ENCODE peak calls at places on chromosome 18, in six cellular contexts. One of them, this sample, is unnamed.
A peak's percentile ranks its signal among the peaks of the same experiment; 100 is the strongest.

GRCh38 chr18:7206231-7206630 is 24.7 kb upstream of the LRRC30 start:
- DNase-seq in CD8-positive, alpha-beta memory T cell: no peak
- DNase-seq in mesenchymal stem cell: no peak
- DNase-seq in A549: no peak
- DNase-seq in stimulated activated CD4-positive, alpha-beta T cell treated with anti-CD3 and anti-CD28 coated beads, Interleukin-15, amount 100 ng/mL, for 24 hours: no peak
- DNase-seq in endothelial cell: no peak
- DNase-seq in this sample: no peak

GRCh38 chr18:49494660-49495059 is 7.6 kb upstream of the C18orf32 start:
- DNase-seq in CD8-positive, alpha-beta memory T cell: no peak
- DNase-seq in mesenchymal stem cell: no peak
- DNase-seq in A549: no peak
- DNase-seq in stimulated activated CD4-positive, alpha-beta T cell treated with anti-CD3 and anti-CD28 coated beads, Interleukin-15, amount 100 ng/mL, for 24 hours: no peak
- DNase-seq in endothelial cell: no peak
- DNase-seq in this sample: no peak

GRCh38 chr18:41378628-41379027 is 576.4 kb upstream of the PIK3C3 start:
- DNase-seq in CD8-positive, alpha-beta memory T cell: no peak
- DNase-seq in mesenchymal stem cell: peak; percentile 59
- DNase-seq in A549: no peak
- DNase-seq in stimulated activated CD4-positive, alpha-beta T cell treated with anti-CD3 and anti-CD28 coated beads, Interleukin-15, amount 100 ng/mL, for 24 hours: no peak
- DNase-seq in endothelial cell: no peak
- DNase-seq in this sample: peak; percentile 14

GRCh38 chr18:32200766-32201165 is 10.9 kb downstream of the MEP1B start:
- DNase-seq in CD8-positive, alpha-beta memory T cell: no peak
- DNase-seq in mesenchymal stem cell: peak; percentile 4
- DNase-seq in A549: no peak
- DNase-seq in stimulated activated CD4-positive, alpha-beta T cell treated with anti-CD3 and anti-CD28 coated beads, Interleukin-15, amount 100 ng/mL, for 24 hours: no peak
- DNase-seq in endothelial cell: no peak
- DNase-seq in this sample: no peak

GRCh38 chr18:44325903-44326650 is 354.6 kb upstream of the SETBP1 start:
- DNase-seq in CD8-positive, alpha-beta memory T cell: no peak
- DNase-seq in mesenchymal stem cell: peak; percentile 57
- DNase-seq in A549: peak; percentile 0
- DNase-seq in stimulated activated CD4-positive, alpha-beta T cell treated with anti-CD3 and anti-CD28 coated beads, Interleukin-15, amount 100 ng/mL, for 24 hours: peak; percentile 29
- DNase-seq in endothelial cell: peak; percentile 69
- DNase-seq in this sample: peak; percentile 50

GRCh38 chr18:8848541-8848940 is 143.2 kb downstream of the MTCL1 start:
- DNase-seq in CD8-positive, alpha-beta memory T cell: no peak
- DNase-seq in mesenchymal stem cell: no peak
- DNase-seq in A549: no peak
- DNase-seq in stimulated activated CD4-positive, alpha-beta T cell treated with anti-CD3 and anti-CD28 coated beads, Interleukin-15, amount 100 ng/mL, for 24 hours: no peak
- DNase-seq in endothelial cell: no peak
- DNase-seq in this sample: no peak

GRCh38 chr18:50299626-50300388 is 12.3 kb upstream of the CXXC1 start:
- DNase-seq in CD8-positive, alpha-beta memory T cell: no peak
- DNase-seq in mesenchymal stem cell: no peak
- DNase-seq in A549: no peak
- DNase-seq in stimulated activated CD4-positive, alpha-beta T cell treated with anti-CD3 and anti-CD28 coated beads, Interleukin-15, amount 100 ng/mL, for 24 hours: no peak
- DNase-seq in endothelial cell: no peak
- DNase-seq in this sample: no peak

GRCh38 chr18:35688757-35689156 is 107.2 kb downstream of the GALNT1 start:
- DNase-seq in CD8-positive, alpha-beta memory T cell: no peak
- DNase-seq in mesenchymal stem cell: no peak
- DNase-seq in A549: no peak
- DNase-seq in stimulated activated CD4-positive, alpha-beta T cell treated with anti-CD3 and anti-CD28 coated beads, Interleukin-15, amount 100 ng/mL, for 24 hours: no peak
- DNase-seq in endothelial cell: no peak
- DNase-seq in this sample: no peak

GRCh38 chr18:73564073-73564472 is 583.6 kb downstream of the FBXO15 start:
- DNase-seq in CD8-positive, alpha-beta memory T cell: no peak
- DNase-seq in mesenchymal stem cell: peak; percentile 78
- DNase-seq in A549: no peak
- DNase-seq in stimulated activated CD4-positive, alpha-beta T cell treated with anti-CD3 and anti-CD28 coated beads, Interleukin-15, amount 100 ng/mL, for 24 hours: no peak
- DNase-seq in endothelial cell: no peak
- DNase-seq in this sample: peak; percentile 49

GRCh38 chr18:74732380-74732779 is 134.7 kb downstream of the ZNF407 start:
- DNase-seq in CD8-positive, alpha-beta memory T cell: no peak
- DNase-seq in mesenchymal stem cell: no peak
- DNase-seq in A549: no peak
- DNase-seq in stimulated activated CD4-positive, alpha-beta T cell treated with anti-CD3 and anti-CD28 coated beads, Interleukin-15, amount 100 ng/mL, for 24 hours: no peak
- DNase-seq in endothelial cell: no peak
- DNase-seq in this sample: no peak

GRCh38 chr18:45384137-45384998 is 230.9 kb upstream of the SLC14A2 start:
- DNase-seq in CD8-positive, alpha-beta memory T cell: no peak
- DNase-seq in mesenchymal stem cell: peak; percentile 51
- DNase-seq in A549: peak; percentile 9
- DNase-seq in stimulated activated CD4-positive, alpha-beta T cell treated with anti-CD3 and anti-CD28 coated beads, Interleukin-15, amount 100 ng/mL, for 24 hours: peak; percentile 63
- DNase-seq in endothelial cell: peak; percentile 66
- DNase-seq in this sample: peak; percentile 71

GRCh38 chr18:34222025-34222395 is 2.7 kb downstream of the NOL4 start:
- DNase-seq in CD8-positive, alpha-beta memory T cell: no peak
- DNase-seq in mesenchymal stem cell: no peak
- DNase-seq in A549: no peak
- DNase-seq in stimulated activated CD4-positive, alpha-beta T cell treated with anti-CD3 and anti-CD28 coated beads, Interleukin-15, amount 100 ng/mL, for 24 hours: no peak
- DNase-seq in endothelial cell: peak; percentile 26
- DNase-seq in this sample: no peak

GRCh38 chr18:12838178-12838634 is 45.8 kb downstream of the PTPN2 start:
- DNase-seq in CD8-positive, alpha-beta memory T cell: no peak
- DNase-seq in mesenchymal stem cell: peak; percentile 88
- DNase-seq in A549: peak; percentile 65
- DNase-seq in stimulated activated CD4-positive, alpha-beta T cell treated with anti-CD3 and anti-CD28 coated beads, Interleukin-15, amount 100 ng/mL, for 24 hours: no peak
- DNase-seq in endothelial cell: no peak
- DNase-seq in this sample: peak; percentile 23

GRCh38 chr18:29651121-29651675 is 1391.3 kb downstream of the DSC3 start:
- DNase-seq in CD8-positive, alpha-beta memory T cell: no peak
- DNase-seq in mesenchymal stem cell: peak; percentile 6
- DNase-seq in A549: no peak
- DNase-seq in stimulated activated CD4-positive, alpha-beta T cell treated with anti-CD3 and anti-CD28 coated beads, Interleukin-15, amount 100 ng/mL, for 24 hours: no peak
- DNase-seq in endothelial cell: no peak
- DNase-seq in this sample: no peak

GRCh38 chr18:70154591-70155194 is 50.8 kb downstream of the RTTN start:
- DNase-seq in CD8-positive, alpha-beta memory T cell: no peak
- DNase-seq in mesenchymal stem cell: peak; percentile 82
- DNase-seq in A549: no peak
- DNase-seq in stimulated activated CD4-positive, alpha-beta T cell treated with anti-CD3 and anti-CD28 coated beads, Interleukin-15, amount 100 ng/mL, for 24 hours: no peak
- DNase-seq in endothelial cell: no peak
- DNase-seq in this sample: no peak

GRCh38 chr18:46809145-46809544 is 52.3 kb upstream of the ST8SIA5 start:
- DNase-seq in CD8-positive, alpha-beta memory T cell: no peak
- DNase-seq in mesenchymal stem cell: no peak
- DNase-seq in A549: no peak
- DNase-seq in stimulated activated CD4-positive, alpha-beta T cell treated with anti-CD3 and anti-CD28 coated beads, Interleukin-15, amount 100 ng/mL, for 24 hours: no peak
- DNase-seq in endothelial cell: no peak
- DNase-seq in this sample: no peak

GRCh38 chr18:61580061-61580460 is 246.8 kb downstream of the CDH20 start:
- DNase-seq in CD8-positive, alpha-beta memory T cell: no peak
- DNase-seq in mesenchymal stem cell: peak; percentile 56
- DNase-seq in A549: no peak
- DNase-seq in stimulated activated CD4-positive, alpha-beta T cell treated with anti-CD3 and anti-CD28 coated beads, Interleukin-15, amount 100 ng/mL, for 24 hours: no peak
- DNase-seq in endothelial cell: no peak
- DNase-seq in this sample: no peak

GRCh38 chr18:32769242-32770180 is 3.3 kb downstream of the KLHL14 start:
- DNase-seq in CD8-positive, alpha-beta memory T cell: no peak
- DNase-seq in mesenchymal stem cell: peak; percentile 33
- DNase-seq in A549: no peak
- DNase-seq in stimulated activated CD4-positive, alpha-beta T cell treated with anti-CD3 and anti-CD28 coated beads, Interleukin-15, amount 100 ng/mL, for 24 hours: peak; percentile 5
- DNase-seq in endothelial cell: peak; percentile 40
- DNase-seq in this sample: no peak

GRCh38 chr18:49731860-49732311 is 81.4 kb downstream of the ACAA2 start:
- DNase-seq in CD8-positive, alpha-beta memory T cell: no peak
- DNase-seq in mesenchymal stem cell: no peak
- DNase-seq in A549: no peak
- DNase-seq in stimulated activated CD4-positive, alpha-beta T cell treated with anti-CD3 and anti-CD28 coated beads, Interleukin-15, amount 100 ng/mL, for 24 hours: no peak
- DNase-seq in endothelial cell: no peak
- DNase-seq in this sample: no peak

GRCh38 chr18:80175451-80176235 is 66.6 kb downstream of the ADNP2 start:
- DNase-seq in CD8-positive, alpha-beta memory T cell: peak; percentile 81
- DNase-seq in mesenchymal stem cell: no peak
- DNase-seq in A549: no peak
- DNase-seq in stimulated activated CD4-positive, alpha-beta T cell treated with anti-CD3 and anti-CD28 coated beads, Interleukin-15, amount 100 ng/mL, for 24 hours: peak; percentile 19
- DNase-seq in endothelial cell: no peak
- DNase-seq in this sample: no peak

GRCh38 chr18:30819619-30820018 is 222.9 kb downstream of the DSC3 start:
- DNase-seq in CD8-positive, alpha-beta memory T cell: no peak
- DNase-seq in mesenchymal stem cell: no peak
- DNase-seq in A549: no peak
- DNase-seq in stimulated activated CD4-positive, alpha-beta T cell treated with anti-CD3 and anti-CD28 coated beads, Interleukin-15, amount 100 ng/mL, for 24 hours: no peak
- DNase-seq in endothelial cell: no peak
- DNase-seq in this sample: no peak

GRCh38 chr18:47903809-47904208 is 26.6 kb downstream of the SMAD2 start:
- DNase-seq in CD8-positive, alpha-beta memory T cell: no peak
- DNase-seq in mesenchymal stem cell: no peak
- DNase-seq in A549: no peak
- DNase-seq in stimulated activated CD4-positive, alpha-beta T cell treated with anti-CD3 and anti-CD28 coated beads, Interleukin-15, amount 100 ng/mL, for 24 hours: no peak
- DNase-seq in endothelial cell: no peak
- DNase-seq in this sample: no peak

GRCh38 chr18:54689319-54689718 is 98.3 kb downstream of the DYNAP start:
- DNase-seq in CD8-positive, alpha-beta memory T cell: no peak
- DNase-seq in mesenchymal stem cell: no peak
- DNase-seq in A549: no peak
- DNase-seq in stimulated activated CD4-positive, alpha-beta T cell treated with anti-CD3 and anti-CD28 coated beads, Interleukin-15, amount 100 ng/mL, for 24 hours: no peak
- DNase-seq in endothelial cell: no peak
- DNase-seq in this sample: no peak

GRCh38 chr18:45232058-45232457 is 383.2 kb upstream of the SLC14A2 start:
- DNase-seq in CD8-positive, alpha-beta memory T cell: no peak
- DNase-seq in mesenchymal stem cell: no peak
- DNase-seq in A549: no peak
- DNase-seq in stimulated activated CD4-positive, alpha-beta T cell treated with anti-CD3 and anti-CD28 coated beads, Interleukin-15, amount 100 ng/mL, for 24 hours: no peak
- DNase-seq in endothelial cell: no peak
- DNase-seq in this sample: no peak